ENCODE peak calls at places on chromosomes 13 and 19, in nine cellular contexts. Q is cardiac fibroblast; H is HL-60; F is B cell; A is RWPE1; L is cardiac muscle cell; U is CD8-positive, alpha-beta T cell; B is GM13977; Z is transverse colon. T is an unnamed sample.

GRCh38 chr13:83878691-83879410 is 3.4 kb downstream of the SLITRK1 start:
- DNase-seq in B (no peak), A (no peak), L (peak; percentile 28), F (no peak), Q (no peak), U (no peak), H (no peak), Z (no peak), T (no peak)

GRCh38 chr13:88303157-88303556 is 632.0 kb downstream of the SLITRK5 start:
- DNase-seq in H (no peak), Q (no peak), F (peak; percentile 10), U (no peak), Z (no peak), B (no peak), A (no peak), L (no peak), T (no peak)

GRCh38 chr13:75132800-75133695 is 348.9 kb downstream of the TBC1D4 start:
- DNase-seq in F (no peak), A (no peak), Z (no peak), B (no peak), Q (no peak), U (no peak), H (no peak), L (no peak), T (no peak)

GRCh38 chr19:23542562-23542961 is 144.4 kb downstream of the ZNF675 start:
- DNase-seq in Q (no peak), H (no peak), B (no peak), Z (no peak), U (no peak), A (no peak), L (no peak), F (no peak), T (no peak)

GRCh38 chr19:39224910-39225309 is 19.9 kb downstream of the IFNL3 start:
- DNase-seq in F (no peak), A (no peak), Z (no peak), L (no peak), U (no peak), B (no peak), Q (no peak), H (no peak), T (no peak)

GRCh38 chr19:43639507-43640423 is at the start of gene CADM4:
- DNase-seq in U (peak; percentile 28), A (peak; percentile 43), L (peak; percentile 71), F (peak; percentile 69), B (peak; percentile 82), Q (no peak), H (no peak), Z (peak; percentile 44), T (no peak)

GRCh38 chr13:109154546-109154945 is 525.1 kb downstream of the MYO16 start:
- DNase-seq in F (no peak), U (no peak), H (no peak), Z (no peak), A (no peak), B (no peak), Q (peak; percentile 52), L (no peak), T (no peak)

GRCh38 chr19:11324079-11324661 is 15.3 kb downstream of the RAB3D start:
- DNase-seq in H (peak; percentile 100), B (peak; percentile 64), F (peak; percentile 52), L (no peak), U (no peak), A (peak; percentile 94), Z (peak; percentile 81), Q (peak; percentile 97), T (peak; percentile 96)

GRCh38 chr19:5947435-5947834 is 30.5 kb downstream of the RANBP3 start:
- DNase-seq in F (no peak), Q (peak; percentile 83), Z (peak; percentile 64), B (no peak), U (no peak), A (no peak), L (no peak), H (peak; percentile 72), T (peak; percentile 82)

GRCh38 chr19:45637890-45638667 is 1.1 kb downstream of the EML2 start:
- DNase-seq in Z (peak; percentile 63), F (no peak), B (no peak), U (no peak), Q (peak; percentile 51), A (peak; percentile 49), L (no peak), H (no peak), T (no peak)

GRCh38 chr19:51511353-51511752 is 9.8 kb upstream of the SIGLEC12 start:
- DNase-seq in L (no peak), B (no peak), Q (peak; percentile 17), Z (no peak), U (no peak), A (no peak), F (peak; percentile 39), H (no peak), T (no peak)

GRCh38 chr13:100753391-100753790 is 78.8 kb upstream of the TMTC4 start:
- DNase-seq in B (no peak), H (no peak), F (no peak), A (no peak), L (no peak), U (no peak), Z (no peak), Q (no peak), T (no peak)

GRCh38 chr13:94516456-94516855 is 37.0 kb upstream of the DCT start:
- DNase-seq in Z (no peak), A (no peak), F (no peak), U (no peak), B (no peak), Q (no peak), L (no peak), H (no peak), T (no peak)

GRCh38 chr13:59458908-59459579 is 704.7 kb downstream of the DIAPH3 start:
- DNase-seq in A (peak; percentile 26), Z (no peak), F (no peak), L (no peak), H (no peak), Q (peak; percentile 86), B (no peak), U (no peak), T (no peak)

GRCh38 chr13:59459972-59460371 is 703.8 kb downstream of the DIAPH3 start:
- DNase-seq in F (no peak), Q (peak; percentile 33), A (no peak), B (no peak), U (no peak), L (no peak), Z (no peak), H (no peak), T (no peak)

GRCh38 chr13:59464926-59465325 is 698.8 kb downstream of the DIAPH3 start:
- DNase-seq in A (no peak), Z (no peak), L (no peak), F (no peak), H (no peak), U (no peak), B (no peak), Q (no peak), T (no peak)

GRCh38 chr13:59463023-59463422 is 700.7 kb downstream of the DIAPH3 start:
- DNase-seq in U (no peak), H (no peak), Z (no peak), A (no peak), Q (no peak), F (no peak), L (no peak), B (no peak), T (no peak)

GRCh38 chr13:59461411-59461810 is 702.3 kb downstream of the DIAPH3 start:
- DNase-seq in L (no peak), H (no peak), U (no peak), A (no peak), Z (no peak), F (no peak), B (no peak), Q (no peak), T (no peak)
- TF ChIP-seq CTCF in L (no peak), H (no peak), U (no peak), A (no peak), Z (no peak), F (no peak), B (no peak), Q (no peak), T (no peak)

GRCh38 chr19:3879656-3880055 is 829 bp upstream of the ATCAY start:
- DNase-seq in Z (no peak), A (no peak), B (no peak), H (no peak), Q (no peak), U (no peak), F (no peak), L (no peak), T (no peak)
- TF ChIP-seq CTCF in Z (no peak), A (no peak), B (peak; percentile 14), H (no peak), Q (no peak), U (no peak), F (no peak), L (no peak), T (no peak)

DNA sequence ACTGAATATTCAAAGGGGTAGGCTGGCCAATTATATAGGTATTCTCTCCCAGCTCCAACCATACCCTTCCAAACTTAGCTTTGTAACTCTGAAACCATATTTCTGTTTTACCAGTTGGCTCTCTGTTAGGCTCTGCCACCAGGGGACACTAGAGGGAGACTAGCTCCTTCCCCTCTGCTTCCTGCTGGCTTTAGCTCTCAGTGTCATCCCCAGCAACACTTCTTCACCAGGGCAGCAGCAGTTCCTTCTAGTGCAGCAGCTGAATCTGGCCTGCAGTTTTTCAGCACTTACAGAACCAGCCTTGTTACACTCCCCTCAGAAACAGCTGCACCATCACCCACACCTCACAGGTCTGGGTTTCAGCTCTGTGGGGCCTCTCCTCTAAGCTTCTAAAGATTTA is 51.0 kb upstream of the DOCK9 start:
- DNase-seq in Q (no peak), B (no peak), A (no peak), L (no peak), H (no peak), Z (no peak), F (no peak), U (peak; percentile 19), T (no peak)
- TF ChIP-seq CTCF in Q (peak; percentile 47), B (peak; percentile 49), A (no peak), L (peak; percentile 26), H (peak; percentile 16), Z (peak; percentile 40), F (no peak), U (peak; percentile 62), T (no peak)

DNA sequence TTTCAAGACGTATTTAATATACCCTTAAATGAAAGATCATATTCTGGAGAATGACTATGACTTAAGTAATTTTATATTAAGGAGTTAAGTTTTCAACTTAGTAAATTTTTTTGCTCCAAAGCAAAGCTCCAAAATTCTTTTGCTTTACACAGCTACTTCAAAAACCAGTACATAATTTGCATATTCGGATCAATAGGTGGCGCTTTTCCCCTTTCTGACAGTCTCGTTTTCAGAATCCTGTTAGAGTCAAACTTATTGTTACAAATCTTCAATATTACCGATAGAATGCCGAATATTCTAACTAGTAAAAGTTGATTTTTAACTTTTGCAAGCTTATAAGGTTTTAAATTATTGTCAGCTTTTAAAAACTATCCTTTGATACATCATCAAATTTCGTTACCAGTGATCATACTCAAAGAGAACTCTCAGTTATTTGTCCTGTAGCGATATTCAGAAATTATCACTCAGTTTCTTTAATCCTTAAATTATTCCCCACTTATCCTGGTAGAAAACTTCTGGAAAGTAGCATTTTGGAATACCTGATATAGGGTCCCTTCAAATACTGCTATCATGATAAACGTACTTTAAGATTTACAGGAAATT is 852.7 kb upstream of the KLHL1 start:
- DNase-seq in Q (peak; percentile 59), F (peak; percentile 17), H (no peak), B (peak; percentile 11), A (no peak), Z (no peak), U (no peak), L (peak; percentile 48), T (no peak)
- TF ChIP-seq CTCF in Q (peak; percentile 55), F (peak; percentile 40), H (peak; percentile 50), B (peak; percentile 59), A (peak; percentile 65), Z (peak; percentile 47), U (no peak), L (peak; percentile 67), T (peak; percentile 34)

GRCh38 chr13:44920013-44920412 is 69.3 kb downstream of the NUFIP1 start:
- DNase-seq in H (no peak), U (no peak), A (no peak), Q (no peak), Z (no peak), L (no peak), F (no peak), B (no peak), T (no peak)
- TF ChIP-seq CTCF in H (no peak), U (no peak), A (no peak), Q (no peak), Z (no peak), L (no peak), F (no peak), B (no peak), T (no peak)